ENCODE peak calls at places on chromosomes 7 and 10, in eight cellular contexts. V is lower leg skin, Y is thoracic aorta, I is GM20000, R is SK-N-SH, K is HCT116, Z is Calu3, T is lower lobe of right lung. S is an unnamed sample.

GRCh38 chr7:124566576-124566975 is 199.0 kb downstream of the GPR37 start:
- DNase-seq in V (no peak), Y (no peak), I (no peak), R (no peak), K (no peak), Z (no peak), T (no peak), S (no peak)

GRCh38 chr10:59702347-59702746 is 7.3 kb downstream of the SLC16A9 start:
- DNase-seq in V (no peak), Y (no peak), I (no peak), R (no peak), K (no peak), Z (no peak), T (no peak), S (no peak)

GRCh38 chr7:104855826-104856225 is 158.2 kb upstream of the KMT2E start:
- DNase-seq in V (no peak), Y (no peak), I (no peak), R (no peak), K (no peak), Z (no peak), T (no peak), S (no peak)

GRCh38 chr10:60735244-60735643 is 43.0 kb upstream of the CDK1 start:
- DNase-seq in V (peak; percentile 40), Y (no peak), I (no peak), R (no peak), K (no peak), Z (no peak), T (no peak), S (no peak)

GRCh38 chr7:54785261-54785660 is 26.2 kb upstream of the SEC61G start:
- DNase-seq in V (no peak), Y (no peak), I (no peak), R (no peak), K (no peak), Z (peak; percentile 58), T (no peak), S (no peak)

GRCh38 chr7:29408841-29409243 is 154.8 kb upstream of the PRR15 start:
- DNase-seq in V (peak; percentile 79), Y (peak; percentile 11), I (peak; percentile 73), R (peak; percentile 76), K (peak; percentile 34), Z (peak; percentile 79), T (no peak), S (peak; percentile 42)

GRCh38 chr7:108225531-108226181 is 95.5 kb upstream of the LAMB4 start:
- DNase-seq in V (no peak), Y (no peak), I (no peak), R (no peak), K (no peak), Z (no peak), T (no peak), S (no peak)

GRCh38 chr10:18501610-18502009 is 149.8 kb downstream of the NSUN6 start:
- DNase-seq in V (no peak), Y (no peak), I (no peak), R (no peak), K (no peak), Z (no peak), T (no peak), S (no peak)

GRCh38 chr10:26733750-26734568 is 36.5 kb downstream of the PDSS1 start:
- DNase-seq in V (no peak), Y (no peak), I (no peak), R (no peak), K (no peak), Z (no peak), T (no peak), S (no peak)

GRCh38 chr7:66845382-66846095 is 75.5 kb upstream of the TMEM248 start:
- DNase-seq in V (no peak), Y (no peak), I (no peak), R (peak; percentile 32), K (no peak), Z (no peak), T (peak; percentile 53), S (no peak)

GRCh38 chr10:15621116-15621515 is 98.6 kb downstream of the ITGA8 start:
- DNase-seq in V (no peak), Y (no peak), I (no peak), R (no peak), K (no peak), Z (no peak), T (no peak), S (no peak)

GRCh38 chr10:105993609-105994008 is 1170.9 kb downstream of the SORCS1 start:
- DNase-seq in V (no peak), Y (no peak), I (no peak), R (no peak), K (no peak), Z (no peak), T (no peak), S (no peak)

GRCh38 chr7:34315032-34315431 is 343.0 kb upstream of the NPSR1 start:
- DNase-seq in V (no peak), Y (no peak), I (no peak), R (no peak), K (no peak), Z (no peak), T (no peak), S (no peak)

GRCh38 chr7:101124376-101125056 is 2.4 kb upstream of the SERPINE1 start:
- DNase-seq in V (no peak), Y (no peak), I (no peak), R (no peak), K (no peak), Z (no peak), T (no peak), S (no peak)

GRCh38 chr7:2044311-2044882 is 188.3 kb downstream of the MAD1L1 start:
- DNase-seq in V (no peak), Y (no peak), I (no peak), R (no peak), K (no peak), Z (no peak), T (peak; percentile 31), S (no peak)

GRCh38 chr10:22631646-22632278 is 82.6 kb downstream of the PIP4K2A start:
- DNase-seq in V (no peak), Y (no peak), I (no peak), R (no peak), K (no peak), Z (no peak), T (no peak), S (no peak)

GRCh38 chr7:46459942-46460341 is 538.9 kb upstream of the IGFBP3 start:
- DNase-seq in V (no peak), Y (no peak), I (no peak), R (no peak), K (no peak), Z (no peak), T (no peak), S (no peak)

GRCh38 chr7:117205856-117206255 is 117.0 kb downstream of the WNT2 start:
- DNase-seq in V (no peak), Y (no peak), I (no peak), R (no peak), K (no peak), Z (no peak), T (no peak), S (no peak)

GRCh38 chr10:11706911-11707567 is 35.1 kb upstream of the ECHDC3 start:
- DNase-seq in V (no peak), Y (no peak), I (no peak), R (no peak), K (no peak), Z (no peak), T (no peak), S (no peak)
- TF ChIP-seq CTCF in V (no peak), Y (no peak), I (no peak), R (no peak), K (peak; percentile 65), Z (no peak), T (no peak), S (no peak)

DNA sequence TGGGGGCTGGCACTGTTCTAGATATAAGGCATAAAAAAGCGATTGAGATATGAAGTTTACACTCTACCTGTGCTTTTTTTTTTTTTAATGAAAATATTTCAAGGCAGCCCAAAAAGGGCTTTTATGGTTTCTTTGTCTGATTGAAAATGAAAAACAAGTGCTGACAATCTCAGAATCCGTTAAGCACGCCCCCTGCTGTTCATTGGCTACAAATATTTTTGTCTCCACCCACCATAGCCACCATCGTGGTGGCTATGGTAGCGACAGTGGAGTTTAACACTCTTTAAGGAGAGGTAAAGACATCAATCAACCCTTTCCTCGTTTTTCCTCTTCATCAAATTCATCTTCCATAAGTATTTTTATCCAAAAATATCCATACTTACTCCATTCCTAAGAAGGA is 94.2 kb downstream of the CD36 start:
- DNase-seq in V (no peak), Y (no peak), I (no peak), R (no peak), K (no peak), Z (peak; percentile 23), T (no peak), S (no peak)
- TF ChIP-seq CTCF in V (no peak), Y (no peak), I (peak; percentile 19), R (peak; percentile 50), K (no peak), Z (peak; percentile 25), T (no peak), S (peak; percentile 14)

GRCh38 chr7:93856319-93856718 is 34.2 kb downstream of the TFPI2 start:
- DNase-seq in V (no peak), Y (no peak), I (no peak), R (no peak), K (no peak), Z (no peak), T (no peak), S (no peak)

GRCh38 chr7:93858857-93859256 is 31.7 kb downstream of the TFPI2 start:
- DNase-seq in V (no peak), Y (no peak), I (no peak), R (no peak), K (no peak), Z (no peak), T (no peak), S (no peak)

GRCh38 chr7:93860261-93860660 is 30.3 kb downstream of the TFPI2 start:
- DNase-seq in V (no peak), Y (no peak), I (no peak), R (no peak), K (no peak), Z (no peak), T (no peak), S (no peak)

GRCh38 chr7:93862651-93863050 is 27.9 kb downstream of the TFPI2 start:
- DNase-seq in V (no peak), Y (no peak), I (no peak), R (no peak), K (no peak), Z (no peak), T (no peak), S (no peak)

GRCh38 chr7:93861325-93861949 is 29.1 kb downstream of the TFPI2 start:
- DNase-seq in V (no peak), Y (no peak), I (no peak), R (no peak), K (no peak), Z (no peak), T (no peak), S (no peak)
- TF ChIP-seq CTCF in V (no peak), Y (peak; percentile 28), I (no peak), R (peak; percentile 57), K (peak; percentile 23), Z (no peak), T (no peak), S (no peak)

DNA sequence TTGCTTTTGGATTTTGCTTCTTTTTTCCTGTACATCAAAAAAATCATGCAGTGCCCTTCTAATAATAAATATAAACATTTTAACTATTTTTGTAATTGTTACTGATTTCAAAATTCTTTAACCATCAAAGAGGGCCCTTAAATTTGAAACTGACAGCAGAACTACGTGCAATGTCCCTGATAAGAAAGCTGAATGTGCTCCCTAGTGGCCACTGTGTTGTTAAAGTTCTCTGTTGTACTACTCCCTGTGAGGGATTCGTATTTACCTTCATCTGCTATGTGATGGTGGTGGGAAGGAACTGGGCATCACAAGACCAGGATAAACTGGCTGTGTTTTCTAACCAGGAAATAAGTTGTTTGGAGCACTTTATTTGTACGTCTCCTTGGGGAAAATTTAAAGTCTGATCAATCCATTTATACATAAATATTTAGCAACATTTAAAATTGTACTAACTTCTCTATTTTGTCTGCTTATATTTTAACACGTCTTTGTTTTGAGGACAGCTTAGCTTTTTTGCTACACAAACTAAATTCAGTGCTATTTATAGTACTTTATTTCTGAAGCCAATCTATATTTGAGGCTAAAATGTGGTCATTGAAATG is 322.4 kb downstream of the HGF start:
- DNase-seq in V (no peak), Y (no peak), I (no peak), R (peak; percentile 50), K (peak; percentile 47), Z (peak; percentile 21), T (no peak), S (no peak)
- TF ChIP-seq CTCF in V (no peak), Y (no peak), I (no peak), R (peak; percentile 79), K (peak; percentile 54), Z (no peak), T (peak; percentile 21), S (peak; percentile 62)

S was measured in D721Med.